ENCODE peak calls at places on chromosomes 13 and 19, in four cellular contexts. M, E, T and Z are unnamed samples.

GRCh38 chr13:80116107-80116506 is 224.8 kb downstream of the SPRY2 start:
- DNase-seq in M (no peak), E (no peak), T (peak), Z (no peak)

GRCh38 chr13:55999709-56000108 is 1141.0 kb upstream of the PRR20A start:
- DNase-seq in M (no peak), E (no peak), T (no peak), Z (no peak)

GRCh38 chr13:73767191-73767741 is 366.9 kb downstream of the KLF12 start:
- DNase-seq in M (no peak), E (no peak), T (peak), Z (no peak)

GRCh38 chr19:15185188-15185587 is 15.6 kb downstream of the NOTCH3 start:
- DNase-seq in M (no peak), E (no peak), T (no peak), Z (peak)

GRCh38 chr13:38180100-38180499 is 169.6 kb upstream of the UFM1 start:
- DNase-seq in M (no peak), E (peak), T (no peak), Z (no peak)

GRCh38 chr13:78520425-78520824 is 82.9 kb downstream of the POU4F1 start:
- DNase-seq in M (no peak), E (no peak), T (no peak), Z (no peak)

GRCh38 chr13:109345433-109345941 is 440.9 kb downstream of the IRS2 start:
- DNase-seq in M (no peak), E (no peak), T (peak), Z (no peak)

GRCh38 chr19:1884719-1885334 is 469 bp downstream of the ABHD17A start:
- DNase-seq in M (no peak), E (no peak), T (no peak), Z (no peak)

GRCh38 chr19:57841364-57841763 is 8.3 kb upstream of the ZNF587 start:
- DNase-seq in M (no peak), E (no peak), T (no peak), Z (no peak)